ENCODE peak calls at places on chromosomes 3 and 15, in six cellular contexts. G, K, N, V, A and W are unnamed samples.

GRCh38 chr3:127090218-127091160 is 102.4 kb upstream of the PRR23E start:
- DNase-seq in G (no peak), K (no peak), N (no peak), V (no peak), A (no peak), W (no peak)

GRCh38 chr15:59738676-59739075 is 49.6 kb upstream of the BNIP2 start:
- DNase-seq in G (no peak), K (no peak), N (no peak), V (no peak), A (no peak), W (no peak)

GRCh38 chr3:159987291-159987711 is 1.3 kb upstream of the IL12A start:
- DNase-seq in G (peak), K (no peak), N (no peak), V (no peak), A (peak), W (peak)

GRCh38 chr3:58608648-58609047 is 31.5 kb upstream of the FAM107A start:
- DNase-seq in G (no peak), K (no peak), N (peak), V (no peak), A (no peak), W (no peak)

GRCh38 chr15:45829336-45830153 is 194.7 kb downstream of the SQOR start:
- DNase-seq in G (no peak), K (no peak), N (no peak), V (no peak), A (no peak), W (no peak)

GRCh38 chr15:63218114-63218808 is 28.9 kb downstream of the RAB8B start:
- DNase-seq in G (peak), K (no peak), N (no peak), V (no peak), A (peak), W (peak)

GRCh38 chr3:187987919-187988318 is 166.0 kb upstream of the LPP start:
- DNase-seq in G (no peak), K (no peak), N (no peak), V (no peak), A (no peak), W (no peak)

GRCh38 chr15:76336254-76337046 is at the start of gene ISL2:
- DNase-seq in G (peak), K (peak), N (no peak), V (no peak), A (peak), W (peak)

GRCh38 chr3:146308222-146308621 is 57.3 kb upstream of the PLSCR4 start:
- DNase-seq in G (peak), K (no peak), N (no peak), V (no peak), A (peak), W (peak)

GRCh38 chr3:101017048-101017447 is 23.8 kb upstream of the ABI3BP start:
- DNase-seq in G (peak), K (no peak), N (no peak), V (no peak), A (peak), W (peak)

GRCh38 chr3:194087995-194088841 is 47.7 kb upstream of the HES1 start:
- DNase-seq in G (no peak), K (no peak), N (no peak), V (no peak), A (peak), W (no peak)

GRCh38 chr3:55292360-55292759 is 194.7 kb downstream of the WNT5A start:
- DNase-seq in G (no peak), K (no peak), N (no peak), V (no peak), A (no peak), W (no peak)

GRCh38 chr15:101258238-101259144 is 6.6 kb upstream of the CHSY1 start:
- DNase-seq in G (peak), K (peak), N (no peak), V (peak), A (peak), W (peak)

GRCh38 chr3:102132370-102132769 is 283.1 kb downstream of the NFKBIZ start:
- DNase-seq in G (peak), K (no peak), N (no peak), V (no peak), A (no peak), W (no peak)

GRCh38 chr3:168054447-168054846 is 41.3 kb downstream of the GOLIM4 start:
- DNase-seq in G (no peak), K (no peak), N (no peak), V (no peak), A (no peak), W (no peak)

GRCh38 chr3:58635371-58636285 is 30.9 kb downstream of the FAM3D start:
- DNase-seq in G (no peak), K (peak), N (no peak), V (no peak), A (no peak), W (no peak)

GRCh38 chr3:179297971-179298725 is 24.7 kb upstream of the ZNF639 start:
- DNase-seq in G (peak), K (no peak), N (no peak), V (no peak), A (peak), W (no peak)

GRCh38 chr15:97014001-97014400 is 683.5 kb downstream of the NR2F2 start:
- DNase-seq in G (no peak), K (no peak), N (no peak), V (no peak), A (no peak), W (no peak)

GRCh38 chr3:41708176-41708575 is 253.7 kb downstream of the ULK4 start:
- DNase-seq in G (no peak), K (no peak), N (no peak), V (no peak), A (no peak), W (no peak)

GRCh38 chr15:86139828-86140227 is 60.2 kb downstream of the AGBL1 start:
- DNase-seq in G (no peak), K (peak), N (no peak), V (no peak), A (no peak), W (no peak)

GRCh38 chr3:168620854-168621253 is 525.1 kb upstream of the GOLIM4 start:
- DNase-seq in G (peak), K (peak), N (no peak), V (no peak), A (peak), W (no peak)

GRCh38 chr3:79032686-79033318 is 735.0 kb downstream of the ROBO1 start:
- DNase-seq in G (peak), K (peak), N (no peak), V (no peak), A (peak), W (peak)

GRCh38 chr15:27933562-27933961 is 165.6 kb downstream of the OCA2 start:
- DNase-seq in G (no peak), K (no peak), N (no peak), V (no peak), A (no peak), W (no peak)

GRCh38 chr15:39720721-39721611 is 61.7 kb downstream of the FSIP1 start:
- DNase-seq in G (peak), K (no peak), N (no peak), V (no peak), A (peak), W (peak)

GRCh38 chr3:98897701-98898100 is 3.8 kb downstream of the DCBLD2 start:
- DNase-seq in G (no peak), K (no peak), N (no peak), V (no peak), A (peak), W (no peak)

GRCh38 chr15:33551860-33552259 is 241.1 kb downstream of the RYR3 start:
- DNase-seq in G (no peak), K (no peak), N (no peak), V (no peak), A (no peak), W (no peak)

GRCh38 chr3:179196098-179196497 is 47.9 kb downstream of the PIK3CA start:
- DNase-seq in G (peak), K (peak), N (no peak), V (no peak), A (peak), W (peak)

GRCh38 chr15:59306520-59307163 is 66.0 kb downstream of the MYO1E start:
- DNase-seq in G (peak), K (no peak), N (no peak), V (no peak), A (peak), W (peak)

GRCh38 chr15:52798529-52799101 is 8.5 kb upstream of the ONECUT1 start:
- DNase-seq in G (no peak), K (no peak), N (no peak), V (no peak), A (no peak), W (no peak)

GRCh38 chr3:65004795-65005295 is 317.0 kb upstream of the ADAMTS9 start:
- DNase-seq in G (no peak), K (no peak), N (no peak), V (no peak), A (no peak), W (no peak)

GRCh38 chr15:101669744-101670143 is 17.6 kb upstream of the TM2D3 start:
- DNase-seq in G (peak), K (no peak), N (no peak), V (no peak), A (no peak), W (no peak)

GRCh38 chr15:90650117-90650955 is 66.8 kb upstream of the BLM start:
- DNase-seq in G (peak), K (no peak), N (no peak), V (no peak), A (peak), W (peak)

GRCh38 chr15:74179983-74180688 is 6.6 kb downstream of the ISLR start:
- DNase-seq in G (peak), K (no peak), N (peak), V (peak), A (peak), W (peak)

GRCh38 chr15:80777137-80777536 is 2.0 kb upstream of the CEMIP start:
- DNase-seq in G (peak), K (no peak), N (no peak), V (peak), A (peak), W (peak)

GRCh38 chr3:2853627-2854026 is 256.5 kb downstream of the IL5RA start:
- DNase-seq in G (no peak), K (no peak), N (no peak), V (no peak), A (no peak), W (no peak)

GRCh38 chr15:94934440-94934839 is 703.1 kb downstream of the MCTP2 start:
- DNase-seq in G (no peak), K (no peak), N (no peak), V (no peak), A (no peak), W (no peak)

GRCh38 chr3:97862582-97862981 is 40.8 kb downstream of the CRYBG3 start:
- DNase-seq in G (no peak), K (no peak), N (no peak), V (no peak), A (no peak), W (no peak)

GRCh38 chr3:192812736-192813383 is 85.5 kb upstream of the FGF12 start:
- DNase-seq in G (peak), K (no peak), N (no peak), V (no peak), A (peak), W (peak)
- TF ChIP-seq CTCF in G (peak), K (no peak), N (peak), V (peak), A (peak), W (peak)

GRCh38 chr3:87128006-87128405 is 99.1 kb upstream of the CHMP2B start:
- DNase-seq in G (no peak), K (no peak), N (no peak), V (no peak), A (no peak), W (no peak)
- TF ChIP-seq CTCF in G (no peak), K (no peak), N (no peak), V (no peak), A (no peak), W (no peak)

DNA sequence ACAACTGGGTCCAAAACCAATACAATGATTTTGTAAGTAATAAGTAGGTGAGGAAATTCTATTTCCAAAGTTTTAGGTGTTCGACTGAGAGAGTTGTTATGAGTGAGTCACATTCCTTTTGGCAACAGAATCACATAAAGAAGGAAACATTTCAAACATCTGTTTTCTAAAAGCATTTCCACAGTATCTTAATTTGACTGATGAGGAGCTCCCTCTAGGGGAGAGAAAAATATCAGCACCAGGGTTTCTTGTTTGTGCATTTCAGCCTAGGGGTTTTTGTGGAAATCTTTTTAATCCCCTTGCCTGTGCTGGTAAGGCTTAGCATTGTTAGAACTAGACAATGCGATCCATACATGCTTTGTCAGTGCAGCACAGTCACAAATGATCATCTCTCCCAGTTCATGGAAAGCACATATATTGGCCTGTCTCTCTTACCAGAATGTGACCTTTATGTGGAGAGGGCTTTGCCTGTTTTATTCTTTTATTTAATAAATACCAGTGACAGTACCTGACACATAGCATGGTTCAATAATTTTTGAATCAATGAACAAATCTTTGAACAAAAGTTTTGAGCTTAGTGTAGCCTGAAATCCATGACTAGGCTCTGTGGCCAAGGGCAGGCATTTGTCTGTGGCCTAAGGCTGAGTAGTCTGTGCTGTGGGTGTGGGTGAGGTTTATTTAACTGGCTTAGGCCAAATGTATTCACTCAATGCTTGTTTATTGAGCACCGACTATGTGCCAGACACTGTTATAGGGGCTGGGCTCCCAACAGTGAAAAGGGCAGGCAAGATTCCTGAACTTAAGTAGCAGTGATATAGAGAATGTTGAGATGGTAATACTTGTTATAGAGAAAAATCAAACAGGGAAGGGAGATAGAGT is 21.1 kb upstream of the IQCF6 start:
- DNase-seq in G (peak), K (peak), N (no peak), V (no peak), A (peak), W (peak)
- TF ChIP-seq CTCF in G (peak), K (peak), N (peak), V (peak), A (peak), W (peak)

GRCh38 chr3:124283644-124284008 is 291.7 kb upstream of the ROPN1 start:
- DNase-seq in G (no peak), K (no peak), N (no peak), V (no peak), A (no peak), W (no peak)

GRCh38 chr3:124282751-124283643 is 291.1 kb upstream of the ROPN1 start:
- DNase-seq in G (peak), K (no peak), N (no peak), V (no peak), A (peak), W (peak)

GRCh38 chr3:124277516-124277890 is 285.6 kb upstream of the ROPN1 start:
- DNase-seq in G (peak), K (no peak), N (no peak), V (no peak), A (peak), W (no peak)

GRCh38 chr3:124276863-124277515 is 285.1 kb upstream of the ROPN1 start:
- DNase-seq in G (no peak), K (no peak), N (no peak), V (no peak), A (no peak), W (no peak)

DNA sequence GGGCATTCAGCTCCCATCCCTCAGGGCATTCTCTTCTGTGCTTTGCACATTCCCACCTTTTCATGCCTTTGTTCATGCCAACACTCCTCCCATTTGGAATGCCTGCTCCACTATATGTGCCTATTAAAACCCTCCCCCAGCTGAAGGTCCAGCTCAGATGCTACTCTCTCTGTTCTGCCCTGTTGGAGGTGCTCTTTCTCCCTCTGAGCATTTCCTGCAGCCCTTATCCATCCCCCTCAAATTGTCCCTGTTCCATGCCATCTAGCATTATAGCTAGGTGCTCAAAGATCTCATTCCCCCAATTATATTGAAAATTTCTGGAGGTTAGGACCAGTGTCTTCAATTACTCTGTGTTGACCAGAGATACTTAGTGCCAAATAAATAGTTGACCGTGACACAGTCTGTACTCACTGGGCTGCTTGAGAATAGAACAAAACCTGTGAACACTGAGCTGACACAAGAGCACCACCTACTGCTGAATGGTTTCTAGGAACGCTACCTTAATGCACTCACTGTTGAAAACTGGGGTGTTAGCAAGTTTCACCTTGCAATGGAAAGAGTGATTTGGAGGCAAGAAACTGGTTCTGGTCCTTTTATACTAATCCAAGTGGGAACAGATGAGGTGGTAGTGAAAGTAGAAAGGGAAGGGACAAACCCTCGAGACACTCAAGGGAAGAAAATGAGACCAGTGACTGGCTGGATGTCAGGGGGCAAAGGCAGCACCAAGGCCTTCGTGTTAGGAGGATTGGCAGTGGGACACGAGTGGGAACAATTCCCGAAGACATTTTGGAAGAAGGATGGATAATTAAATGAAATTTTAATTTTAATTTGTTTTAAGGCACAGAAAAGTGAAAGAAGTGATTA is 289.8 kb upstream of the ROPN1 start:
- DNase-seq in G (peak), K (peak), N (no peak), V (no peak), A (peak), W (peak)
- TF ChIP-seq CTCF in G (peak), K (peak), N (peak), V (peak), A (peak), W (peak)

DNA sequence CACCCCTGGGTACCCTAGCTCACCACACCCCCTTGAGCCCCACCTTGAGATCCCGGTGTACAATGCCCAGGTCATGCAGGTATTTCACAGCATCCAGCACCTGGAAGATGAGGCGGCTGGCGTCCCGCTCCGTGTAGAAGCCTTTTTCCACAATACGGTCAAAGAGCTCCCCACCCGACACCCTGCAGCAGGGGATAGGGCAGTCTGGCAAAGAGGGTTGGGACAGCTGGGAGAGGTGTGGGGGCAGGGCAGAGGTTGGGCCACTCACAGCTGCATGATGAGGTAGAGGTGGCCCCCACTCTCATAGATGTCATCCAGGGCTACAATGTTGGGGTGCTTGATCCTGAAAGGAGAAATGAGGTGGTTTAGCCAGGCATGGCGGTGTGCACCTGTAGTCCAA is 6.9 kb downstream of the CAMK1 start:
- DNase-seq in G (no peak), K (no peak), N (no peak), V (no peak), A (no peak), W (no peak)
- TF ChIP-seq CTCF in G (no peak), K (no peak), N (no peak), V (no peak), A (no peak), W (no peak)

GRCh38 chr15:20340931-20341661 is 200.5 kb downstream of the GOLGA6L6 start:
- DNase-seq in G (peak), K (peak), N (peak), V (peak), A (peak), W (peak)
- TF ChIP-seq CTCF in G (no peak), K (no peak), N (no peak), V (no peak), A (no peak), W (no peak)

DNA sequence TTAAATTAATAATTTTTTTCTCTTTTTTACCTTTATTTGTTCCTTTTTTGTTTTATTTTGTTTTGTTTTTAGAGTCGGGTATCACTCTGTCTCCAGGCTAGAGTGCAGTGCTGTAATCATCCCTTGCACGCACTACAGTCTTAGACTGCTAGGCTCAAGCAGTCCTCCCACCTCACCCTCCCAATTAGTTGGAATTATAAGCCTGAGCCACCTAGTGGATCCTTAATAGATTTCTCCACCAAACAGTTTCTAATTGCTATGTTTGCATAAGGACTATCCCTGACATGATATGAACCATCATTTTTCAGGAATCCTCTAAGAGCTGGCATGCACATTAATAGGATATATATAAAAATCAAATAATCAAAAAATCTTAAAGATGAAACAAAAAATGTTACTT is 993.2 kb downstream of the OTOL1 start:
- DNase-seq in G (peak), K (no peak), N (no peak), V (no peak), A (peak), W (peak)
- TF ChIP-seq CTCF in G (peak), K (no peak), N (no peak), V (no peak), A (peak), W (peak)